ENCODE peak calls at places on chromosomes 11 and 22, in nine cellular contexts. T is astrocyte of the spinal cord, Y is psoas muscle, J is choroid plexus epithelial cell, G is uterus, A is osteocyte, U is cardiac muscle cell, X is thoracic aorta, L is right lobe of liver. W is an unnamed sample.

GRCh38 chr22:29143848-29144785 is 61.6 kb upstream of the EMID1 start:
- DNase-seq in T (no peak), Y (peak; percentile 75), J (no peak), G (no peak), A (no peak), U (peak; percentile 50), X (no peak), L (no peak), W (no peak)

GRCh38 chr11:12989428-12990242 is 19.5 kb upstream of the RASSF10 start:
- DNase-seq in T (no peak), Y (no peak), J (no peak), G (no peak), A (no peak), U (no peak), X (no peak), L (no peak), W (no peak)

GRCh38 chr22:29243874-29244446 is 23.8 kb downstream of the RHBDD3 start:
- DNase-seq in T (no peak), Y (no peak), J (no peak), G (no peak), A (no peak), U (no peak), X (no peak), L (no peak), W (no peak)

GRCh38 chr11:6505577-6506240 is 8.6 kb downstream of the DNHD1 start:
- DNase-seq in T (peak; percentile 67), Y (no peak), J (peak; percentile 80), G (no peak), A (no peak), U (peak; percentile 29), X (no peak), L (no peak), W (no peak)

GRCh38 chr11:134331565-134332188 is at the start of gene GLB1L2:
- DNase-seq in T (no peak), Y (peak; percentile 86), J (peak; percentile 26), G (peak; percentile 73), A (no peak), U (peak; percentile 87), X (no peak), L (peak; percentile 87), W (no peak)

GRCh38 chr11:61138940-61139339 is 22.3 kb downstream of the VPS37C start:
- DNase-seq in T (peak; percentile 80), Y (no peak), J (peak; percentile 94), G (no peak), A (no peak), U (peak; percentile 36), X (no peak), L (no peak), W (no peak)

GRCh38 chr22:45192701-45193187 is 29.0 kb downstream of the NUP50 start:
- DNase-seq in T (no peak), Y (peak; percentile 23), J (no peak), G (no peak), A (no peak), U (peak; percentile 47), X (no peak), L (no peak), W (no peak)

GRCh38 chr11:45652781-45653180 is 12.6 kb downstream of the CHST1 start:
- DNase-seq in T (no peak), Y (no peak), J (peak; percentile 47), G (no peak), A (peak; percentile 54), U (no peak), X (no peak), L (no peak), W (no peak)

GRCh38 chr22:43060213-43060612 is 29.0 kb downstream of the TTLL1 start:
- DNase-seq in T (no peak), Y (peak; percentile 58), J (peak; percentile 35), G (no peak), A (no peak), U (peak; percentile 46), X (no peak), L (no peak), W (no peak)

GRCh38 chr11:77120571-77120970 is 7.5 kb upstream of the MYO7A start:
- DNase-seq in T (no peak), Y (peak; percentile 34), J (no peak), G (no peak), A (no peak), U (no peak), X (no peak), L (no peak), W (no peak)

GRCh38 chr22:45310331-45311032 is 748 bp downstream of the FAM118A start:
- DNase-seq in T (no peak), Y (no peak), J (no peak), G (peak; percentile 38), A (no peak), U (no peak), X (no peak), L (peak; percentile 45), W (no peak)

GRCh38 chr11:19658344-19658743 is 54.3 kb upstream of the NAV2 start:
- DNase-seq in T (no peak), Y (no peak), J (no peak), G (no peak), A (no peak), U (no peak), X (no peak), L (no peak), W (no peak)
- TF ChIP-seq CTCF in T (peak; percentile 24), Y (no peak), J (peak; percentile 36), G (no peak), A (peak; percentile 29), U (no peak), X (no peak), L (no peak), W (no peak)

GRCh38 chr22:30325065-30325720 is 1.5 kb downstream of the TBC1D10A start:
- DNase-seq in T (peak; percentile 60), Y (peak; percentile 28), J (peak; percentile 82), G (peak; percentile 65), A (no peak), U (peak; percentile 6), X (peak; percentile 51), L (no peak), W (no peak)

GRCh38 chr22:30326704-30327362 is at the start of gene TBC1D10A:
- DNase-seq in T (peak; percentile 87), Y (peak; percentile 93), J (peak; percentile 92), G (peak; percentile 86), A (peak; percentile 93), U (peak; percentile 96), X (peak; percentile 61), L (peak; percentile 94), W (peak; percentile 72)

GRCh38 chr22:30328466-30329049 is 1.8 kb upstream of the TBC1D10A start:
- DNase-seq in T (no peak), Y (no peak), J (no peak), G (no peak), A (no peak), U (peak; percentile 10), X (no peak), L (no peak), W (no peak)

GRCh38 chr22:30325724-30326703 is 727 bp downstream of the TBC1D10A start:
- DNase-seq in T (no peak), Y (peak; percentile 60), J (no peak), G (peak; percentile 43), A (no peak), U (peak; percentile 35), X (no peak), L (peak; percentile 47), W (no peak)

DNA sequence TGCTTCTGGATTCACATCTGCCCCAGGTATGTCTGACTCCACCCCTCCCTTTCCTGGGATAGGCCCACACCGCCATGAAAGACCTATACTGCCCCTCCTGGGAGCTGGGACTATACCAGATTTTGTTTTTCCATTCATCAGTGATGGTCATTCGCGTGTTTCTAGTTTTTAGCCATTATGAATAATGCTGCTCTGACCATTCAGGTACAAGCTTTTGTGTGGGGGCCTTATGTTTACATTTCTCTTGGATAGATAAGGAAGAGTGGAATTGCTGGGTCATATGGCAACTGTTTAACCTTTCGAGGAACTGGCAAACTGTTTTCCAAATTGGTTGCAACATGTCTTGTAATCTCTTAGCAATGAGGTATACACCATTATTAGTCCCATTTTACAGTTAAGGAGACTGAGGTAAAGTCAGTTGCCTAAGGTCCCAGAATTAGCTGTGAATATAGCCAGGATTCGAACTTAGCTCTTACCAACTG is 1.2 kb upstream of the TBC1D10A start:
- DNase-seq in T (no peak), Y (no peak), J (no peak), G (no peak), A (no peak), U (no peak), X (no peak), L (no peak), W (no peak)
- TF ChIP-seq CTCF in T (no peak), Y (no peak), J (peak; percentile 8), G (no peak), A (peak; percentile 4), U (no peak), X (no peak), L (peak; percentile 21), W (no peak)

GRCh38 chr22:33654173-33654890 is 265.9 kb downstream of the LARGE1 start:
- DNase-seq in T (no peak), Y (no peak), J (no peak), G (no peak), A (no peak), U (no peak), X (no peak), L (no peak), W (no peak)

GRCh38 chr22:33652596-33652995 is 267.7 kb downstream of the LARGE1 start:
- DNase-seq in T (no peak), Y (no peak), J (no peak), G (no peak), A (no peak), U (no peak), X (no peak), L (no peak), W (no peak)

GRCh38 chr22:33650244-33650643 is 270.0 kb downstream of the LARGE1 start:
- DNase-seq in T (no peak), Y (no peak), J (no peak), G (no peak), A (no peak), U (no peak), X (no peak), L (no peak), W (no peak)

GRCh38 chr22:33656808-33657628 is 263.3 kb downstream of the LARGE1 start:
- DNase-seq in T (no peak), Y (no peak), J (no peak), G (peak; percentile 35), A (no peak), U (no peak), X (no peak), L (no peak), W (no peak)

DNA sequence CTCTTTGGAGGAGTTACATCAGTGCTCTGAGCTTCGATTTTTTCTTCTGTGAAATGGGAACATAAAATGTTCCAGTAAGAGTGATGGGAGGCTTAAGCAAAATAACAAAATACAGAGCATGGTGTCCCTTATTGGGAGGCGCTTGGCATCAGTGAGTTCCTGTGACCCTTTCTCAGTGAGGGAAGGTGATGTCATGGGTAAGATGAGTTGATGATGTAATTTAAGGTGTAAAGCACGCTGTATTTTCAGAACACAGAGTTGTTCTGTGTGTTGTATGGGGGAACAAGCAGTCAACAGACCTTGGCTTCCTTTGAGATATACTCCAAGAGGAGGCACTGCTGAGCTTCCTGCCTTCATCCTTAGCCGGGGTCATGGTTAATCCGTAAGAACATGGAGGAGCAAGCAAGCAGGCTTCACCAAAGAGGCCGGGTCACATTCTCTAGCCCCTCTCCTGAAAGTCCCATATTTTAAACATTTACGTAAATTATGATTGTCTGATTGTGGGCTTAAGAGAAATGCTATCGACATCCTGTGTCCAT is 266.7 kb downstream of the LARGE1 start:
- DNase-seq in T (no peak), Y (no peak), J (no peak), G (no peak), A (no peak), U (no peak), X (no peak), L (no peak), W (no peak)
- TF ChIP-seq CTCF in T (no peak), Y (no peak), J (no peak), G (no peak), A (no peak), U (no peak), X (no peak), L (no peak), W (no peak)

GRCh38 chr22:22068025-22068424 is 85.4 kb upstream of the TOP3B start:
- DNase-seq in T (no peak), Y (no peak), J (no peak), G (no peak), A (no peak), U (no peak), X (no peak), L (no peak), W (no peak)
- TF ChIP-seq CTCF in T (no peak), Y (no peak), J (no peak), G (no peak), A (no peak), U (no peak), X (no peak), L (no peak), W (no peak)

W was measured in CD14-positive monocyte.